ENCODE peak calls at places on chromosomes 1 and 21, in six cellular contexts. One of them, this sample, is unnamed.

GRCh38 chr1:119061700-119062099 is 73.6 kb upstream of the TBX15 start:
- DNase-seq in GF-D8: no peak
- DNase-seq in spleen: no peak
- DNase-seq in HCEC 1CT: no peak
- DNase-seq in T-helper 9 cell: no peak
- DNase-seq in HT1080: no peak
- DNase-seq in this sample: no peak

GRCh38 chr1:198157847-198158765 is 1.3 kb downstream of the NEK7 start:
- DNase-seq in GF-D8: peak
- DNase-seq in HCEC 1CT: peak
- DNase-seq in T-helper 9 cell: no peak
- DNase-seq in spleen: no peak
- DNase-seq in HT1080: peak
- DNase-seq in this sample: peak

GRCh38 chr1:15837931-15838330 is 9.6 kb upstream of the SPEN start:
- DNase-seq in T-helper 9 cell: no peak
- DNase-seq in HCEC 1CT: no peak
- DNase-seq in HT1080: no peak
- DNase-seq in GF-D8: no peak
- DNase-seq in spleen: peak
- DNase-seq in this sample: no peak

GRCh38 chr21:31195334-31196015 is 148.6 kb downstream of the TIAM1 start:
- DNase-seq in GF-D8: no peak
- DNase-seq in HT1080: no peak
- DNase-seq in T-helper 9 cell: no peak
- DNase-seq in spleen: no peak
- DNase-seq in HCEC 1CT: no peak
- DNase-seq in this sample: no peak

GRCh38 chr1:5713101-5713820 is 279.0 kb downstream of the NPHP4 start:
- DNase-seq in HCEC 1CT: no peak
- DNase-seq in GF-D8: no peak
- DNase-seq in HT1080: no peak
- DNase-seq in T-helper 9 cell: no peak
- DNase-seq in spleen: no peak
- DNase-seq in this sample: no peak

GRCh38 chr1:3454811-3455618 is 550 bp downstream of the ARHGEF16 start:
- DNase-seq in HT1080: no peak
- DNase-seq in spleen: no peak
- DNase-seq in HCEC 1CT: no peak
- DNase-seq in T-helper 9 cell: no peak
- DNase-seq in GF-D8: peak
- DNase-seq in this sample: peak

GRCh38 chr1:36740446-36740845 is 257.7 kb upstream of the CSF3R start:
- DNase-seq in HCEC 1CT: no peak
- DNase-seq in T-helper 9 cell: no peak
- DNase-seq in HT1080: no peak
- DNase-seq in spleen: peak
- DNase-seq in GF-D8: no peak
- DNase-seq in this sample: no peak

GRCh38 chr1:30036229-30036547 is 687.2 kb downstream of the MATN1 start:
- DNase-seq in T-helper 9 cell: no peak
- DNase-seq in HT1080: no peak
- DNase-seq in GF-D8: no peak
- DNase-seq in HCEC 1CT: no peak
- DNase-seq in spleen: no peak
- DNase-seq in this sample: no peak

GRCh38 chr1:6996371-6996770 is 211.1 kb downstream of the CAMTA1 start:
- DNase-seq in HCEC 1CT: no peak
- DNase-seq in spleen: no peak
- DNase-seq in GF-D8: no peak
- DNase-seq in T-helper 9 cell: no peak
- DNase-seq in HT1080: no peak
- DNase-seq in this sample: peak

GRCh38 chr21:30340714-30341573 is 3.5 kb upstream of the KRTAP27-1 start:
- DNase-seq in GF-D8: no peak
- DNase-seq in HCEC 1CT: peak
- DNase-seq in spleen: no peak
- DNase-seq in HT1080: peak
- DNase-seq in T-helper 9 cell: no peak
- DNase-seq in this sample: peak

GRCh38 chr21:37849703-37850102 is 66.6 kb downstream of the KCNJ6 start:
- DNase-seq in GF-D8: no peak
- DNase-seq in T-helper 9 cell: no peak
- DNase-seq in spleen: no peak
- DNase-seq in HT1080: peak
- DNase-seq in HCEC 1CT: peak
- DNase-seq in this sample: peak

GRCh38 chr1:112934562-112934952 is 21.4 kb downstream of the SLC16A1 start:
- DNase-seq in T-helper 9 cell: no peak
- DNase-seq in HT1080: no peak
- DNase-seq in HCEC 1CT: no peak
- DNase-seq in GF-D8: peak
- DNase-seq in spleen: no peak
- DNase-seq in this sample: no peak

GRCh38 chr1:33336580-33336979 is 15.7 kb upstream of the A3GALT2 start:
- DNase-seq in HT1080: no peak
- DNase-seq in spleen: peak
- DNase-seq in HCEC 1CT: no peak
- DNase-seq in GF-D8: no peak
- DNase-seq in T-helper 9 cell: no peak
- DNase-seq in this sample: no peak

GRCh38 chr1:20187103-20187812 is 940 bp upstream of the PLA2G2C start:
- DNase-seq in HCEC 1CT: no peak
- DNase-seq in spleen: no peak
- DNase-seq in HT1080: no peak
- DNase-seq in T-helper 9 cell: peak
- DNase-seq in GF-D8: no peak
- DNase-seq in this sample: peak

GRCh38 chr1:193729429-193729828 is 543.0 kb upstream of the B3GALT2 start:
- DNase-seq in HT1080: peak
- DNase-seq in T-helper 9 cell: no peak
- DNase-seq in spleen: no peak
- DNase-seq in HCEC 1CT: no peak
- DNase-seq in GF-D8: no peak
- DNase-seq in this sample: no peak

This sample was measured in M059J.